ENCODE peak calls at places on chromosomes 12 and 14, in five cellular contexts. L is C1 segment of cervical spinal cord, T is T-helper 17 cell, C is NCI-H774, X is RPMI7951. P is an unnamed sample.

GRCh38 chr14:101008631-101009336 is 105.3 kb upstream of the RTL1 start:
- DNase-seq in L (no peak), T (no peak), C (no peak), X (peak; percentile 76), P (no peak)

GRCh38 chr14:50025776-50026175 is 90.6 kb downstream of the VCPKMT start:
- DNase-seq in L (no peak), T (no peak), C (no peak), X (peak; percentile 63), P (no peak)

GRCh38 chr12:6735448-6736191 is 11.8 kb downstream of the COPS7A start:
- DNase-seq in L (peak; percentile 8), T (no peak), C (peak; percentile 50), X (peak; percentile 52), P (no peak)

GRCh38 chr14:58106446-58106845 is 45.6 kb downstream of the ARMH4 start:
- DNase-seq in L (no peak), T (no peak), C (no peak), X (no peak), P (no peak)

GRCh38 chr12:115897718-115898117 is 379.8 kb downstream of the MED13L start:
- DNase-seq in L (no peak), T (no peak), C (no peak), X (no peak), P (no peak)

GRCh38 chr12:13099910-13100609 is 3.4 kb downstream of the GSG1 start:
- DNase-seq in L (no peak), T (no peak), C (no peak), X (no peak), P (no peak)

GRCh38 chr12:45224311-45224710 is 8.4 kb downstream of the ANO6 start:
- DNase-seq in L (no peak), T (no peak), C (no peak), X (no peak), P (no peak)

GRCh38 chr14:67133595-67134441 is 55.4 kb upstream of the GARIN2 start:
- DNase-seq in L (no peak), T (no peak), C (no peak), X (no peak), P (no peak)

GRCh38 chr12:15776532-15776931 is 12.7 kb downstream of the EPS8 start:
- DNase-seq in L (no peak), T (no peak), C (no peak), X (no peak), P (no peak)

GRCh38 chr14:58572092-58572853 is 65.5 kb upstream of the DACT1 start:
- DNase-seq in L (no peak), T (no peak), C (no peak), X (peak; percentile 10), P (no peak)

GRCh38 chr14:31745741-31746140 is 184.5 kb downstream of the NUBPL start:
- DNase-seq in L (no peak), T (no peak), C (no peak), X (no peak), P (no peak)

GRCh38 chr12:24759155-24759554 is 189.7 kb downstream of the BCAT1 start:
- DNase-seq in L (no peak), T (no peak), C (no peak), X (peak; percentile 76), P (no peak)

GRCh38 chr14:74615735-74616134 is 3.7 kb upstream of the LTBP2 start:
- DNase-seq in L (no peak), T (no peak), C (no peak), X (no peak), P (no peak)

GRCh38 chr12:125166046-125166445 is 100.8 kb downstream of the AACS start:
- DNase-seq in L (no peak), T (no peak), C (no peak), X (no peak), P (no peak)

GRCh38 chr12:56119361-56119796 is 1.3 kb downstream of the ZC3H10 start:
- DNase-seq in L (peak; percentile 21), T (peak; percentile 38), C (peak; percentile 81), X (peak; percentile 83), P (peak; percentile 39)

GRCh38 chr12:123363743-123364531 is 710 bp downstream of the SBNO1 start:
- DNase-seq in L (peak; percentile 14), T (peak; percentile 29), C (no peak), X (peak; percentile 13), P (peak; percentile 13)

GRCh38 chr12:120466560-120467315 is 2.8 kb downstream of the SRSF9 start:
- DNase-seq in L (peak; percentile 10), T (peak; percentile 16), C (no peak), X (peak; percentile 36), P (peak; percentile 8)

GRCh38 chr14:103105580-103106168 is 11.1 kb downstream of the EXOC3L4 start:
- DNase-seq in L (no peak), T (no peak), C (peak; percentile 70), X (no peak), P (no peak)

GRCh38 chr12:119949145-119949544 is 39.9 kb upstream of the BICDL1 start:
- DNase-seq in L (no peak), T (no peak), C (peak; percentile 82), X (no peak), P (no peak)

GRCh38 chr12:49244161-49244560 is 20.7 kb upstream of the TUBA1C start:
- DNase-seq in L (no peak), T (no peak), C (no peak), X (peak; percentile 65), P (no peak)

GRCh38 chr14:75335588-75335987 is 57.0 kb downstream of the FOS start:
- DNase-seq in L (peak; percentile 24), T (no peak), C (no peak), X (no peak), P (no peak)